ENCODE peak calls at places on chromosomes 3 and 15, in six cellular contexts. U is GM12865; J is tibial nerve; R is fibroblast of pulmonary artery; D is thoracic aorta; Z is CD4-positive, CD25-positive, alpha-beta regulatory T cell. A is an unnamed sample.

GRCh38 chr3:171256445-171257250 is 203.6 kb downstream of the TNIK start:
- DNase-seq in U (peak; percentile 52), J (no peak), R (no peak), D (no peak), Z (no peak), A (no peak)

GRCh38 chr15:45704329-45705249 is 69.8 kb downstream of the SQOR start:
- DNase-seq in U (no peak), J (no peak), R (peak; percentile 59), D (no peak), Z (no peak), A (no peak)

GRCh38 chr3:105066106-105066839 is 300.4 kb upstream of the ALCAM start:
- DNase-seq in U (no peak), J (no peak), R (peak; percentile 26), D (no peak), Z (no peak), A (no peak)

GRCh38 chr3:105355355-105356063 is 11.2 kb upstream of the ALCAM start:
- DNase-seq in U (no peak), J (no peak), R (no peak), D (no peak), Z (no peak), A (no peak)

GRCh38 chr3:156659260-156659659 is 15.1 kb upstream of the TIPARP start:
- DNase-seq in U (no peak), J (no peak), R (no peak), D (no peak), Z (no peak), A (no peak)

GRCh38 chr3:39251576-39251975 is 28.3 kb downstream of the CX3CR1 start:
- DNase-seq in U (no peak), J (no peak), R (no peak), D (no peak), Z (no peak), A (no peak)

GRCh38 chr3:164687211-164687610 is 391.1 kb downstream of the SI start:
- DNase-seq in U (no peak), J (no peak), R (no peak), D (no peak), Z (no peak), A (no peak)

GRCh38 chr15:41648770-41649169 is 11.4 kb upstream of the MGA start:
- DNase-seq in U (no peak), J (no peak), R (peak; percentile 13), D (no peak), Z (no peak), A (no peak)

GRCh38 chr15:76335851-76336253 is 721 bp upstream of the ISL2 start:
- DNase-seq in U (peak; percentile 68), J (no peak), R (no peak), D (no peak), Z (no peak), A (no peak)

GRCh38 chr3:190444576-190445145 is 5.0 kb downstream of the TMEM207 start:
- DNase-seq in U (no peak), J (no peak), R (peak; percentile 8), D (no peak), Z (no peak), A (no peak)

GRCh38 chr3:33808559-33808958 is 10.1 kb downstream of the PDCD6IP start:
- DNase-seq in U (no peak), J (no peak), R (no peak), D (no peak), Z (no peak), A (no peak)

GRCh38 chr3:123431658-123432323 is 17.1 kb downstream of the ADCY5 start:
- DNase-seq in U (no peak), J (no peak), R (no peak), D (no peak), Z (no peak), A (no peak)

GRCh38 chr3:132210476-132211346 is 106.5 kb upstream of the ACP3 start:
- DNase-seq in U (peak; percentile 30), J (no peak), R (peak; percentile 3), D (no peak), Z (no peak), A (no peak)

GRCh38 chr3:46110701-46111493 is 83.6 kb upstream of the XCR1 start:
- DNase-seq in U (peak; percentile 62), J (peak; percentile 32), R (peak; percentile 67), D (no peak), Z (no peak), A (no peak)

GRCh38 chr3:150227839-150228238 is 180.3 kb upstream of the TSC22D2 start:
- DNase-seq in U (peak; percentile 79), J (peak; percentile 63), R (peak; percentile 79), D (peak; percentile 10), Z (no peak), A (peak; percentile 41)

GRCh38 chr3:23760871-23761373 is 44.8 kb upstream of the UBE2E1 start:
- DNase-seq in U (peak; percentile 69), J (no peak), R (no peak), D (no peak), Z (no peak), A (peak; percentile 73)

GRCh38 chr3:141114816-141115458 is 63.8 kb downstream of the SPSB4 start:
- DNase-seq in U (no peak), J (no peak), R (no peak), D (no peak), Z (no peak), A (peak; percentile 61)

GRCh38 chr3:25713316-25713967 is 48.7 kb upstream of the TOP2B start:
- DNase-seq in U (no peak), J (no peak), R (no peak), D (no peak), Z (no peak), A (no peak)

GRCh38 chr15:51348688-51349087 is 7.2 kb downstream of the GLDN start:
- DNase-seq in U (peak; percentile 83), J (no peak), R (no peak), D (no peak), Z (no peak), A (no peak)

GRCh38 chr3:152620395-152620794 is 214.5 kb upstream of the P2RY1 start:
- DNase-seq in U (no peak), J (no peak), R (no peak), D (no peak), Z (no peak), A (no peak)

GRCh38 chr15:59689626-59690236 is 611 bp upstream of the BNIP2 start:
- DNase-seq in U (peak; percentile 80), J (peak; percentile 84), R (peak; percentile 79), D (peak; percentile 81), Z (peak; percentile 49), A (peak; percentile 60)

GRCh38 chr3:135513106-135514063 is 452.1 kb upstream of the PPP2R3A start:
- DNase-seq in U (peak; percentile 8), J (no peak), R (peak; percentile 6), D (no peak), Z (no peak), A (peak; percentile 26)

GRCh38 chr3:171837698-171838097 is 5.5 kb upstream of the TMEM212 start:
- DNase-seq in U (no peak), J (no peak), R (no peak), D (no peak), Z (no peak), A (no peak)

GRCh38 chr3:191235331-191236314 is 36.6 kb downstream of the OSTN start:
- DNase-seq in U (peak; percentile 93), J (no peak), R (peak; percentile 48), D (no peak), Z (no peak), A (no peak)

GRCh38 chr3:124041553-124041952 is 49.6 kb upstream of the ROPN1 start:
- DNase-seq in U (no peak), J (no peak), R (no peak), D (no peak), Z (no peak), A (no peak)

GRCh38 chr15:74839526-74840395 is 3.2 kb downstream of the ULK3 start:
- DNase-seq in U (no peak), J (no peak), R (no peak), D (no peak), Z (no peak), A (no peak)

GRCh38 chr3:129651316-129652202 is 45.1 kb upstream of the PLXND1 start:
- DNase-seq in U (no peak), J (no peak), R (peak; percentile 74), D (no peak), Z (no peak), A (no peak)

GRCh38 chr15:90286678-90287077 is 21.2 kb downstream of the NGRN start:
- DNase-seq in U (peak; percentile 58), J (no peak), R (peak; percentile 58), D (no peak), Z (peak; percentile 56), A (peak; percentile 48)

GRCh38 chr15:67838789-67839332 is 984 bp downstream of the RNU6-1 start:
- DNase-seq in U (no peak), J (peak; percentile 31), R (peak; percentile 53), D (no peak), Z (no peak), A (no peak)

GRCh38 chr3:179464296-179465092 is 13.2 kb upstream of the GNB4 start:
- DNase-seq in U (peak; percentile 25), J (no peak), R (no peak), D (no peak), Z (no peak), A (peak; percentile 34)

GRCh38 chr3:108907194-108907593 is 46.5 kb downstream of the GUCA1C start:
- DNase-seq in U (no peak), J (no peak), R (no peak), D (no peak), Z (no peak), A (no peak)

GRCh38 chr15:31975446-31976229 is 54.7 kb upstream of the CHRNA7 start:
- DNase-seq in U (no peak), J (no peak), R (peak; percentile 2), D (no peak), Z (no peak), A (no peak)
- H3K4me3 ChIP-seq in U (no peak overlapping the region), J (no peak overlapping the region), R (no peak overlapping the region), D (peak overlapping the region; percentile 27), Z (no peak overlapping the region), A (no peak overlapping the region)

DNA sequence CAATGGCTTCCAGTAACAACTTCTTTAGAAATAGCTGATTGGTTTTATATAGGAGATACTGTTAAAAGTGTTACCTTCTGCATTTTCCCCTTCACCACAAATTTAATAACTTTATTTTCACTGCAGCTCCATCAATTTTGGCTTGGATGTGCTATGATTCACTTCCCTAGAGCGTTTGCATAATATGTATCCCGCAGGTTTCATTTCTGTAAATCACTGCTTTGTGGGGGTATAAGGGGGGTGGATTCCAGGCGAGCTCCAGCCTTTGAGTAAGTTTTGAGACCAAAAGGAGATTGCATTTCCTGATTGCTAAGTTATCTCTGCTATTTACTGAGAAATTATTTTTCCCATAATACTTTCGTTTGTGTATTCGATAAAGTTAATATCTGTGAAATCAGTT is 232.6 kb downstream of the TBL1XR1 start:
- DNase-seq in U (no peak), J (no peak), R (peak; percentile 17), D (no peak), Z (no peak), A (no peak)
- H3K4me3 ChIP-seq in U (no peak overlapping the region), J (no peak overlapping the region), R (no peak overlapping the region), D (no peak overlapping the region), Z (no peak overlapping the region), A (no peak overlapping the region)

GRCh38 chr15:101092186-101092866 is 159.5 kb downstream of the CHSY1 start:
- DNase-seq in U (no peak), J (no peak), R (peak; percentile 50), D (no peak), Z (no peak), A (no peak)
- H3K4me3 ChIP-seq in U (no peak overlapping the region), J (no peak overlapping the region), R (no peak overlapping the region), D (no peak overlapping the region), Z (no peak overlapping the region), A (no peak overlapping the region)

DNA sequence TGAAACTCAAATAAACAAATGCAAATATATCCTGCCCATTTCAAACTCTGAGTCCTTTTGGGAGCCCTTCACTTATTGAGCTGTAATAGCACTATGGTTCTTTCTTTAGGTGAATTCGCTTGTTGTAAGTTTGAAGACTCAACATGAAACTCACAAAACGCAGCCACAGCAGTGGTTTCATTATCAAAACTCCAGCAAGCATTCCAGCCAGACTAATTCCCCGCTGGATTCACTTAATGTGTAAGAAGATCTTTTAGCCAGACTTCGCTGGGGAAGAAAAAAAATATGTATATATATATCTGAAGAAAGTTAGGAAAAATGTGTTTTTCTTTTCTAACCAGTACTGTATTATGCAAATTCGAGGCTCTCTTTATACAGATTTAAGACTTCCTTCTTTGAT is 241.1 kb downstream of the WNT5A start:
- DNase-seq in U (no peak), J (no peak), R (peak; percentile 34), D (no peak), Z (no peak), A (no peak)
- H3K4me3 ChIP-seq in U (no peak overlapping the region), J (no peak overlapping the region), R (no peak overlapping the region), D (peak overlapping the region; percentile 11), Z (no peak overlapping the region), A (no peak overlapping the region)

A was measured in Jurkat, Clone E6-1.